ENCODE peak calls at places on chromosomes 2 and 18, in five cellular contexts. K, B, R, N and X are unnamed samples.

GRCh38 chr2:119252186-119253113 is 28.8 kb downstream of the STEAP3 start:
- DNase-seq in K (no peak), B (peak; percentile 89), R (no peak), N (no peak), X (no peak)

GRCh38 chr2:181281206-181281832 is 175.9 kb upstream of the ITGA4 start:
- DNase-seq in K (no peak), B (no peak), R (no peak), N (no peak), X (no peak)

GRCh38 chr2:18346364-18346763 is 214.1 kb downstream of the RDH14 start:
- DNase-seq in K (no peak), B (peak; percentile 24), R (no peak), N (no peak), X (no peak)

GRCh38 chr2:187150667-187151066 is 297.4 kb downstream of the CALCRL start:
- DNase-seq in K (no peak), B (no peak), R (no peak), N (no peak), X (no peak)

GRCh38 chr2:215678094-215678493 is 242.2 kb upstream of the FN1 start:
- DNase-seq in K (no peak), B (no peak), R (no peak), N (no peak), X (no peak)

GRCh38 chr2:39938035-39938835 is 159.2 kb upstream of the THUMPD2 start:
- DNase-seq in K (no peak), B (no peak), R (no peak), N (no peak), X (no peak)

GRCh38 chr2:18900691-18901113 is 311.3 kb upstream of the NT5C1B start:
- DNase-seq in K (no peak), B (no peak), R (no peak), N (no peak), X (no peak)

GRCh38 chr18:46683252-46683651 is 26.2 kb upstream of the LOXHD1 start:
- DNase-seq in K (no peak), B (no peak), R (no peak), N (no peak), X (no peak)

GRCh38 chr2:227464851-227465250 is 7.1 kb upstream of the AGFG1 start:
- DNase-seq in K (no peak), B (no peak), R (no peak), N (no peak), X (no peak)

GRCh38 chr2:182972548-182972942 is 65.7 kb downstream of the NCKAP1 start:
- DNase-seq in K (no peak), B (no peak), R (no peak), N (no peak), X (no peak)

GRCh38 chr18:13647761-13648160 is 78.6 kb downstream of the FAM210A start:
- DNase-seq in K (no peak), B (no peak), R (no peak), N (no peak), X (no peak)

GRCh38 chr2:165872101-165872791 is 78.2 kb upstream of the GALNT3 start:
- DNase-seq in K (no peak), B (no peak), R (no peak), N (no peak), X (no peak)

GRCh38 chr2:48998449-48998848 is 155.9 kb downstream of the FSHR start:
- DNase-seq in K (no peak), B (no peak), R (no peak), N (no peak), X (no peak)

GRCh38 chr2:18412980-18413793 is 147.3 kb downstream of the RDH14 start:
- DNase-seq in K (no peak), B (no peak), R (no peak), N (no peak), X (no peak)

GRCh38 chr18:32425466-32425865 is 45.2 kb downstream of the GAREM1 start:
- DNase-seq in K (no peak), B (peak; percentile 21), R (peak; percentile 16), N (no peak), X (no peak)

GRCh38 chr2:65443509-65444200 is 11.3 kb upstream of the SPRED2 start:
- DNase-seq in K (no peak), B (no peak), R (no peak), N (no peak), X (no peak)

GRCh38 chr2:68561372-68561771 is 82.0 kb upstream of the PROKR1 start:
- DNase-seq in K (no peak), B (no peak), R (no peak), N (no peak), X (no peak)

GRCh38 chr2:240405133-240405532 is 30.3 kb upstream of the GPC1 start:
- DNase-seq in K (no peak), B (no peak), R (no peak), N (no peak), X (no peak)

DNA sequence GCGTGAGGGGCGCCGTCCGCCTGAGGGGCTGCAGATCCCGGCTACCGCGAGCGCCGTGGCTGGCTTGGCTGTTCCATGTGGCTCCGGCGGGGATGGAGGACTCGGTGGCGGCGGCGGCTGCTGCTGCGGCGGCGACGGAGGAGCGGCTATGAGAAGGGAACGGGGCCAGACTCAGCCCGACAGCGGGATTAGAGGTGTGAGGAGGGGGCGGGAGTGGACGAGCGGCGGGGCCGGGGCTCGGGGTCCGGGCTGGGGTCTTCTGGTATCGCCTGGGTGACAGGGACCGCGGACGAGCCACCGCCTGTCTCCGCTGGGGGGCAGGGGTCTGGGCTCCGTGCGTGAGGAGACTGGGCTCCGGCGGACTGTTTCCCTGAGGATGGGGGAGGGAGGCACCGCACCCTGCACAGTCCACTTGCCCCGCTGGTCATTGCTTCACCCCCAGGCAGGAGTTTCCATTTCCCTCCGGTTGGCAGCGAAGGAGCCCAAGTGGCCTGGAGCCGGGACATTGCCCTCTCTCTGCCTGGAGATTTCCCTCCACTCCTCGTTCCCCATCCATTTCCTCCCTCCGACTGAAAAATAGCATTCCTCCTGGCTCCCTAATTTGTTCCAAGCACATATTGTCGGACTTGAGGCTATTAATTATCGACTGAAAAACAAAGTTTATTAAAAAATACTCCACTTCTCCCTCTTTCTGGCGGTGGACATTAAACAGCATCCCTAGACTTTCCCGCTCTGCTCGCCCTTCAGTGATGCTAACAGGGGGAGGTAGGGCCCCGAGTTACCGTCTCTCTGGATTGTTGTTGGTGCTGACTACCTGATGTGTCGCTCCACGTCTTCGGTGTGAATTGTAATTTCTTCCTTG is 577 bp downstream of the EHBP1 start:
- DNase-seq in K (no peak), B (peak; percentile 80), R (peak; percentile 71), N (peak; percentile 65), X (peak; percentile 77)
- TF ChIP-seq JUNB in K (no peak), B (no peak), R (no peak), N (no peak), X (no peak)

GRCh38 chr2:204292439-204292838 is 252.8 kb upstream of the PARD3B start:
- DNase-seq in K (no peak), B (peak; percentile 5), R (no peak), N (no peak), X (no peak)

GRCh38 chr2:204299766-204300165 is 245.5 kb upstream of the PARD3B start:
- DNase-seq in K (no peak), B (no peak), R (no peak), N (no peak), X (no peak)

GRCh38 chr2:204289066-204289465 is 256.2 kb upstream of the PARD3B start:
- DNase-seq in K (no peak), B (no peak), R (no peak), N (no peak), X (no peak)

GRCh38 chr2:204298426-204298825 is 246.8 kb upstream of the PARD3B start:
- DNase-seq in K (no peak), B (no peak), R (no peak), N (no peak), X (no peak)

DNA sequence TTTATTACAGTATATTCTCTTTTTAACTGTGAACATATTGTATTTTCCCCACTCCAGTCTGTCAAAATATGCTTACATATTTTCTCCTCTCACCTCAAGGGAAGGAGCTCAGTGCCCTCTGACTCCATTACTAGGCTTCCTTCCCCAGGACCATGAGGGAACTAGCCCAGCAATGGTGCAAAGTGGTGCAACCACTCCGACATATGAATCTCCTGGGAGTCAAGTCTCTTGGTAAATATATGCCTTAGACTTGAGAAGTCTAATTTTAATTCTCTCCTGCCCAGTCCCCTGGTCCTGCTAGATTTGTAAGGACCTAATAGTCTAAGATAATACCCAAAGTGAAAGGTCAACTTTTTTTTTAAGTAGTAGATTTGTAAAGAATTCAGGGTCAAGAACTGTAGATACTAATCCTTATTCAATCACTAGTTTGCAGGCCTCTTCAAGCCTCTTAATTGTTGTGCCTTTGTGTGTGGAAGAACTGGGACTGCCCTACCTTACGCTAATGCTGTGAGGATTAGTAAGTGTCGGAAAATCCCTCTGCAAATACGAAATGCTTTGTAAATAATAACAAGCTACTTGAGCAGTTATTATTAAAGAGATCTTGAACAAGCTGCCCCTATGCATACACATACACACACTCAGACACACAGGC is 251.3 kb upstream of the PARD3B start:
- DNase-seq in K (no peak), B (no peak), R (no peak), N (no peak), X (no peak)
- TF ChIP-seq JUNB in K (no peak), B (no peak), R (no peak), N (no peak), X (no peak)

DNA sequence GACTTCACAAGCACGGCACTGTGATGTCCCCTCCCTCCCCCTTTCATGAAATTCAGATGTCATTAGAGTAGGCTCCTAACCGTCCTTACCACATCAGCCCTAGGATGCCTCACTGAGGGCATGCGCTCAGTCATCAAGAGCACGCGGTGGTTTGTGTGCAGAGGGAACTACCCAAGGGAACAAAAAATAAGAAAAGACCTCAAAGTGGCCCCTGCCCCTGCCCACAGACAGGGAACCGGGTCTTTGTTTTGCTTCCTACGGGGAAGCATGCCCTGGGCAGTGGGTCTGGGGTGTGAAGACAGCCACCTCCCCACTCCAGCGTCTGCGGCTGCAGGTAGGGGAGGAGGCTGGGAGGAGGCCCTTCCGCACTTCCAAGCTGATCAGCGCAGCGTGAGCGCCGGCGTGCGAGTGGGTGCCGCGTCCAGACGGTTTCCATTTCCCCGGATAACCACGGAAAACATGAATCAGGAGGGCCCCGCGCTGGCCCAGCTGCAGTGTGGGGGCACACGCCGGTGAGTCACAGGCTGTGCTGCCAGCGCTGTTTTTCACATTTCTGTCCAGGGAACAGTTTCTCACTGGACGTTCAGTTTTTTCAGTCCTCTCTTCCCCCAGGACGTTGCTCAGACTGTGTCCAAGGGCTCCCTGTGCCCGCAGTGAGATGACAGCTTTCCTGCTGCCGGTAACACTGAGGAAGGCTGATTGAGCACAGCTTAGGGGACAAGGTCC is 70.6 kb downstream of the COPS8 start:
- DNase-seq in K (no peak), B (no peak), R (no peak), N (no peak), X (no peak)
- TF ChIP-seq JUNB in K (no peak), B (no peak), R (no peak), N (no peak), X (no peak)

DNA sequence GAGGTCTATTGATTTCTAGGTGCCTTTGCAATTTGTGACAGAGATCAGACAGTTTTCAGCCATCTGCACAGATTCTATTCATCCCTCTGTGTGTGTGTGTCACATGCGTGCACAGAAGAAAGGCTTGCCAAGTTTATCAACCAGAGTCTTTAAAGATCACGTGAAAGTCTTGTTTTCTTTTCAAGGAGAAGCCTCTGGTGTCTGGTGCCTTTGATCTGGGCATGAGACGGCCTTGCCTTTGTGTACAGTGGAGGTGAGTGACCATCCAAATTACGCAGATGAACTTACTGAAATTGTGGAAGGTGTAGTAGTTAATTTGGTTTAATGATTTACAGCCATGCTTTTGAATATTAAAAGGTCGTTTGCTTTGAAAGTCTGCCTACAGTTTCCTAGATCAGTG is 164.2 kb downstream of the VAPA start:
- DNase-seq in K (no peak), B (no peak), R (no peak), N (no peak), X (no peak)
- TF ChIP-seq JUNB in K (no peak), B (no peak), R (no peak), N (no peak), X (no peak)

GRCh38 chr2:138985881-138986280 is 205.7 kb upstream of the NXPH2 start:
- DNase-seq in K (no peak), B (no peak), R (no peak), N (no peak), X (no peak)
- TF ChIP-seq JUNB in K (no peak), B (no peak), R (no peak), N (no peak), X (no peak)